ENCODE peak calls at places on chromosomes 3 and 15, in nine cellular contexts. Q is heart left ventricle, Z is ovary, G is right lobe of liver, E is endothelial cell of umbilical vein, O is HepG2, C is Peyer's patch, I is stomach, A is transverse colon. B is an unnamed sample.

GRCh38 chr3:162602619-162603018 is 1106.0 kb downstream of the OTOL1 start:
- DNase-seq in I (no peak), G (no peak), E (no peak), C (no peak), Q (no peak), Z (no peak), A (no peak), O (no peak), B (no peak)

GRCh38 chr15:62951481-62951880 is 91.1 kb upstream of the TPM1 start:
- DNase-seq in I (no peak), O (no peak), C (no peak), G (no peak), Z (no peak), A (no peak), E (no peak), Q (no peak), B (no peak)

GRCh38 chr3:192917258-192917507 is 473 bp downstream of the MB21D2 start:
- DNase-seq in O (no peak), G (no peak), A (no peak), C (no peak), I (no peak), Q (no peak), E (no peak), Z (no peak), B (peak; percentile 39)

GRCh38 chr3:137972401-137972800 is 37.6 kb upstream of the CLDN18 start:
- DNase-seq in Z (no peak), O (no peak), I (no peak), Q (no peak), C (no peak), A (no peak), G (no peak), E (no peak), B (no peak)

GRCh38 chr3:66200147-66200546 is 20.7 kb upstream of the SLC25A26 start:
- DNase-seq in Q (no peak), O (no peak), G (no peak), C (no peak), Z (no peak), I (peak; percentile 29), E (no peak), A (no peak), B (no peak)

GRCh38 chr15:74732846-74733245 is 7.5 kb upstream of the CYP1A1 start:
- DNase-seq in Q (no peak), O (no peak), Z (no peak), E (no peak), I (no peak), G (no peak), C (no peak), A (no peak), B (no peak)

GRCh38 chr15:75903331-75904240 is at the start of gene FBXO22:
- DNase-seq in G (peak; percentile 95), E (peak; percentile 90), Z (peak; percentile 88), O (peak; percentile 82), C (peak; percentile 89), I (peak; percentile 95), Q (peak; percentile 91), A (peak; percentile 94), B (peak; percentile 94)

GRCh38 chr3:111570404-111571030 is 24.6 kb downstream of the ZBED2 start:
- DNase-seq in C (no peak), E (no peak), Q (no peak), I (no peak), Z (no peak), A (no peak), O (no peak), G (no peak), B (no peak)

GRCh38 chr3:140056047-140056446 is 121.1 kb downstream of the CLSTN2 start:
- DNase-seq in A (no peak), E (no peak), Q (no peak), C (no peak), O (no peak), G (no peak), Z (no peak), I (no peak), B (no peak)

GRCh38 chr15:99651023-99651807 is 82.0 kb downstream of the LYSMD4 start:
- DNase-seq in A (no peak), Z (no peak), O (no peak), G (no peak), Q (no peak), I (no peak), C (no peak), E (no peak), B (no peak)

GRCh38 chr3:189334064-189334920 is 162.5 kb downstream of the TPRG1 start:
- DNase-seq in I (no peak), Z (no peak), E (no peak), Q (no peak), O (no peak), G (no peak), A (no peak), C (no peak), B (no peak)

GRCh38 chr3:86995537-86995936 is 4.6 kb upstream of the VGLL3 start:
- DNase-seq in I (no peak), O (no peak), G (no peak), E (no peak), Z (no peak), A (no peak), C (no peak), Q (no peak), B (no peak)

GRCh38 chr15:36734366-36734765 is 154.9 kb downstream of the CDIN1 start:
- DNase-seq in I (no peak), Q (no peak), C (no peak), E (no peak), G (no peak), O (no peak), A (no peak), Z (no peak), B (no peak)

GRCh38 chr15:68783226-68784054 is 37.3 kb downstream of the ANP32A start:
- DNase-seq in E (peak; percentile 32), A (peak; percentile 72), C (peak; percentile 50), I (peak; percentile 77), G (peak; percentile 69), Z (no peak), Q (no peak), O (peak; percentile 19), B (peak; percentile 36)

GRCh38 chr15:68781209-68781608 is 39.5 kb downstream of the ANP32A start:
- DNase-seq in I (no peak), Z (no peak), A (no peak), E (no peak), O (no peak), Q (no peak), C (no peak), G (no peak), B (no peak)

GRCh38 chr15:68784206-68784605 is 36.5 kb downstream of the ANP32A start:
- DNase-seq in O (no peak), Q (no peak), Z (no peak), I (no peak), G (no peak), A (no peak), E (no peak), C (no peak), B (no peak)

GRCh38 chr15:68782589-68783161 is 38.0 kb downstream of the ANP32A start:
- DNase-seq in Q (no peak), Z (no peak), I (no peak), O (no peak), E (no peak), C (no peak), G (no peak), A (no peak), B (no peak)

DNA sequence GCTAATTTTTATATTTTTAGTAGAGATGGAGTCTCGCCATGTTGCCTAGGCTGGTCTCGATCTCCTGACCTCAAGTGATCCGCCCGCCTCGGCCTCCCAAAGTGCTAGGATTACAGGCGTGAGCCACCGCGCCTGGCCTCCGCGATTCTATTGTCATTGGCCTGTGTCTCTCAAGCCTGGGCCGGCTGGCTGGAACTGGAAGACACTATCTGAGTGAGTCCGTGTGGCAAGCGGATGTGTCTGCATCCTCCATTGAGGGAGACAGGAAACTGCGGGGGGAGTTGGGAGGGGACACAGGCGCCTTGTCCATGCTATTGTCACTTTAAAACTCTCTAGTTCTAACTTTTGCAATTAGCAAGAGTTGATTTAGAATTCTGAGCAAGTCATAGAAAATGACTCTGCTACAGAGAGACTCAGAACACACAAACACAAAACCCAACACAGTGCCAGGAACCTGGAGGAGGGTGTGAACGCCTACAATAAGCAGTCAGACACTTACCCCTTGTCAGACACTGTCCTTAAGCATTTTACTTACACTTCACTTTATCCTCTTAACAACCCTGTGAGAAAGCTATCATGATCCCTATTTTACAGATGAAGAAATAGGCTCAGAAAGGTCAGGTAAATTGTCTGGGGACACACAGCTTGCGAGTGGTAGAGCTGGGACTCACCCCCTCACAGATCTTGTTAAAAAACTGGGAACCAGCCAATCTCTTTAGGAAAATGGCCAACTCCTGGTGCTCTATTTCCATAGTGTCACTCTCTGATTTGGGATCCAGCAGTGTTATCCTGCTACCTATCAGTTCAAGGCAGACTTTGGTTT is 38.7 kb downstream of the ANP32A start:
- DNase-seq in Z (peak; percentile 36), C (no peak), O (no peak), I (no peak), Q (peak; percentile 83), G (peak; percentile 78), E (peak; percentile 91), A (no peak), B (peak; percentile 25)
- H3K27ac ChIP-seq in Z (no peak overlapping the region), C (no peak overlapping the region), O (no peak overlapping the region), I (peak overlapping the region; percentile 24), Q (peak overlapping the region; percentile 62), G (peak overlapping the region; percentile 55), E (peak overlapping the region; percentile 68), A (peak overlapping the region; percentile 2), B (peak overlapping the region; percentile 9)

GRCh38 chr3:15286022-15286421 is 46.4 kb downstream of the SH3BP5 start:
- DNase-seq in G (no peak), C (no peak), E (no peak), Q (no peak), I (no peak), O (no peak), A (no peak), Z (no peak), B (no peak)
- TF ChIP-seq CTCF in G (no peak), C (no peak), E (no peak), Q (no peak), I (no peak), O (no peak), A (no peak), Z (no peak), B (no peak)

DNA sequence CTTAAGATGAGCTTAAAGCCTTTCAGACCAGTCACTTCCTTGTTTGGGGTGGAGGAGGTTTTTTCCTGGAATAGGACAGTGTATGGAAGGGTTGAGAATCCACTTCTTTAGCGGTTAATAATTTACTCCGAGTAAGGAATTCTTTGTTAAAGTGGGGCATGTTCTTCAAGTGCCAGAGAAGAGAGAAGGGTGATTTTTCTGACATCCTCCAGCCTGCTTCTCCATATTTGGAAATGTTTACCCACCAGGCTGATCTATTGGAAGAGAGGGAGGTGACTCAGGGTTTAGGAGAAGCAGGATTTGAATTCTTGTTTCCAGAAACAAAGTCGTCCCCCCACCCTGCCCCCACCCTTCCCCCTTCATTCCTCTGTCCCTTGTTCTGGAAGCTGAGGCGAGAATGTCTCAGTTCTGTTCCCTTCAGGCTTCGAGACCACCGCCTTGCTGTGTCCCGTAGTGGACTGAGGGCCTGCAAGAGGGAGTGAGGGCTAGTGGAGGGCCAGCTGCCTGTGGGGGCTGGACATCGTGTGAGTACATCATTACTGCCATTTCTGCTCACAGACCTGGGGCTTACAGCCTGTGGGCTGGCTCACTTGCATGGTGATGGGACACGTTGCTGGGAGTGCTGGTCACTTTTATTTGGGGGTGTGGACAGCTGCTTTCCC is 58.5 kb downstream of the LPP start:
- DNase-seq in Q (no peak), E (no peak), I (no peak), Z (no peak), A (no peak), O (peak; percentile 80), G (no peak), C (no peak), B (no peak)
- TF ChIP-seq POLR2A in Q (no peak), E (no peak), I (no peak), Z (no peak), A (peak; percentile 38), O (no peak), G (no peak), C (no peak), B (no peak)

GRCh38 chr3:124504332-124505059 is 225.8 kb upstream of the UMPS start:
- DNase-seq in O (no peak), I (no peak), Q (peak; percentile 19), G (no peak), E (peak; percentile 21), Z (no peak), C (no peak), A (no peak), B (peak; percentile 93)
- H3K27ac ChIP-seq in O (no peak overlapping the region), I (no peak overlapping the region), Q (peak overlapping the region; percentile 1), G (no peak overlapping the region), E (no peak overlapping the region), Z (no peak overlapping the region), C (no peak overlapping the region), A (no peak overlapping the region), B (peak overlapping the region; percentile 1)

B was measured in thyroid gland.